ENCODE peak calls at places on chromosomes 4 and X, in six cellular contexts. Y, R, X, G, D and Z are unnamed samples.

GRCh38 chr4:31788676-31789075 is 1068.5 kb downstream of the PCDH7 start:
- DNase-seq in Y (no peak), R (no peak), D (no peak), X (no peak), G (no peak), Z (no peak)

GRCh38 chr4:174177536-174177935 is 105.9 kb downstream of the FBXO8 start:
- DNase-seq in X (no peak), Y (no peak), G (no peak), R (no peak), D (no peak), Z (no peak)

GRCh38 chrX:46341767-46342322 is 203.4 kb downstream of the ZNF674 start:
- DNase-seq in Y (no peak), G (no peak), X (no peak), R (no peak), D (no peak), Z (no peak)

GRCh38 chr4:86560447-86560846 is 33.7 kb upstream of the PTPN13 start:
- DNase-seq in G (no peak), Y (no peak), D (no peak), R (peak; percentile 48), X (no peak), Z (no peak)

GRCh38 chr4:154999950-155000578 is 208.4 kb upstream of the NPY2R start:
- DNase-seq in Y (no peak), G (no peak), R (no peak), D (no peak), X (no peak), Z (no peak)

GRCh38 chrX:134599173-134599914 is 58.9 kb downstream of the PLAC1 start:
- DNase-seq in G (no peak), D (peak; percentile 93), X (no peak), Y (no peak), R (no peak), Z (peak; percentile 70)

GRCh38 chr4:16916719-16917337 is 18.4 kb upstream of the LDB2 start:
- DNase-seq in Y (peak; percentile 13), D (no peak), X (peak; percentile 53), G (no peak), R (peak; percentile 37), Z (peak; percentile 22)

GRCh38 chr4:13523591-13524503 is 20.5 kb downstream of the NKX3-2 start:
- DNase-seq in R (no peak), G (no peak), Y (no peak), D (no peak), X (no peak), Z (no peak)

GRCh38 chr4:173504181-173504503 is 25.9 kb downstream of the HAND2 start:
- DNase-seq in X (no peak), G (no peak), R (no peak), Y (no peak), D (no peak), Z (no peak)

GRCh38 chr4:136484996-136485395 is 1047.3 kb downstream of the PCDH18 start:
- DNase-seq in X (no peak), G (no peak), R (no peak), D (no peak), Y (no peak), Z (no peak)

GRCh38 chr4:24024157-24024556 is 134.3 kb upstream of the PPARGC1A start:
- DNase-seq in Y (no peak), X (no peak), R (no peak), G (no peak), D (peak; percentile 63), Z (peak; percentile 59)

GRCh38 chr4:147682755-147683154 is 1.2 kb downstream of the PRMT9 start:
- DNase-seq in Y (no peak), X (no peak), R (no peak), D (no peak), G (no peak), Z (peak; percentile 3)

GRCh38 chr4:108877821-108878220 is 115.0 kb upstream of the ETNPPL start:
- DNase-seq in D (no peak), R (no peak), G (no peak), X (no peak), Y (no peak), Z (peak; percentile 27)

GRCh38 chrX:65034292-65034640 is 58.0 kb upstream of the ZC4H2 start:
- DNase-seq in Y (no peak), X (no peak), G (no peak), R (no peak), D (no peak), Z (no peak)

GRCh38 chrX:47060708-47061107 is 17.5 kb upstream of the RGN start:
- DNase-seq in Y (no peak), R (no peak), X (no peak), D (no peak), G (no peak), Z (no peak)

GRCh38 chrX:149570668-149571067 is 16.6 kb downstream of the MAGEA9B start:
- DNase-seq in X (no peak), Y (no peak), R (no peak), D (peak; percentile 53), G (no peak), Z (peak; percentile 81)

GRCh38 chr4:3112241-3112978 is 37.9 kb downstream of the HTT start:
- DNase-seq in R (no peak), G (no peak), Y (no peak), X (no peak), D (no peak), Z (no peak)

GRCh38 chr4:28402751-28403150 is 1542.1 kb downstream of the STIM2 start:
- DNase-seq in G (no peak), D (no peak), R (no peak), X (no peak), Y (no peak), Z (no peak)

GRCh38 chrX:153777261-153778090 is 3.4 kb upstream of the SRPK3 start:
- DNase-seq in X (no peak), R (no peak), D (no peak), G (no peak), Y (no peak), Z (no peak)

GRCh38 chr4:168716411-168717129 is 219.7 kb downstream of the PALLD start:
- DNase-seq in D (no peak), R (no peak), X (no peak), G (no peak), Y (no peak), Z (no peak)

GRCh38 chr4:180695851-180696250 is 1547.4 kb upstream of the TENM3 start:
- DNase-seq in X (no peak), D (peak; percentile 40), Y (no peak), G (no peak), R (no peak), Z (peak; percentile 11)

GRCh38 chr4:149426461-149426860 is 389.2 kb downstream of the IQCM start:
- DNase-seq in G (no peak), D (peak; percentile 1), Y (no peak), X (no peak), R (no peak), Z (no peak)

GRCh38 chr4:32161382-32161781 is 1441.2 kb downstream of the PCDH7 start:
- DNase-seq in R (no peak), G (no peak), Y (no peak), D (no peak), X (no peak), Z (no peak)

GRCh38 chrX:94058728-94059382 is 384.8 kb downstream of the FAM133A start:
- DNase-seq in R (no peak), X (no peak), Y (no peak), D (no peak), G (no peak), Z (no peak)

GRCh38 chr4:140812916-140813315 is 56.7 kb upstream of the TBC1D9 start:
- DNase-seq in G (no peak), D (no peak), Y (no peak), X (no peak), R (no peak), Z (no peak)